ENCODE peak calls at places on chromosomes 5 and 9, in eight cellular contexts. T, I, X, U, L, C, Y and H are unnamed samples.

GRCh38 chr5:153584561-153585359 is 94.3 kb downstream of the GRIA1 start:
- DNase-seq in T (no peak), X (no peak), L (no peak), U (no peak), C (no peak), Y (peak; percentile 33), I (peak; percentile 62), H (no peak)

GRCh38 chr5:159581502-159582249 is 251.4 kb upstream of the IL12B start:
- DNase-seq in X (peak; percentile 91), C (no peak), Y (peak; percentile 71), L (peak; percentile 8), T (no peak), U (no peak), I (no peak), H (no peak)

GRCh38 chr5:37184748-37185364 is 64.3 kb downstream of the CPLANE1 start:
- DNase-seq in Y (no peak), C (no peak), X (no peak), U (no peak), L (no peak), I (no peak), T (no peak), H (no peak)

GRCh38 chr9:136630662-136630992 is 32.1 kb upstream of the EGFL7 start:
- DNase-seq in I (no peak), L (no peak), Y (no peak), C (no peak), U (no peak), T (no peak), X (no peak), H (no peak)

GRCh38 chr5:13244151-13244550 is 700.3 kb downstream of the DNAH5 start:
- DNase-seq in I (no peak), Y (no peak), U (no peak), L (no peak), C (no peak), X (no peak), T (no peak), H (no peak)

GRCh38 chr5:132300572-132301340 is 6.6 kb downstream of the SLC22A4 start:
- DNase-seq in C (no peak), I (no peak), X (no peak), L (no peak), Y (no peak), T (no peak), U (no peak), H (no peak)

GRCh38 chr5:66558562-66558961 is 37.6 kb upstream of the MAST4 start:
- DNase-seq in T (no peak), L (peak; percentile 1), Y (no peak), C (no peak), I (no peak), X (no peak), U (no peak), H (no peak)

GRCh38 chr9:71980266-71981018 is 69.0 kb downstream of the C9orf85 start:
- DNase-seq in X (no peak), C (no peak), L (no peak), Y (no peak), T (no peak), U (no peak), I (no peak), H (no peak)

GRCh38 chr9:98401140-98402025 is 145.9 kb upstream of the TBC1D2 start:
- DNase-seq in L (no peak), U (no peak), Y (peak; percentile 27), X (no peak), C (no peak), T (no peak), I (no peak), H (no peak)

GRCh38 chr5:74608754-74609576 is 31.6 kb downstream of the ENC1 start:
- DNase-seq in Y (no peak), T (no peak), C (no peak), L (no peak), X (no peak), U (no peak), I (no peak), H (no peak)

GRCh38 chr5:140142246-140142645 is 16.5 kb downstream of the IGIP start:
- DNase-seq in T (no peak), I (no peak), U (no peak), Y (no peak), C (no peak), L (no peak), X (no peak), H (no peak)

GRCh38 chr5:84825616-84826015 is 440.9 kb upstream of the EDIL3 start:
- DNase-seq in C (no peak), U (no peak), T (no peak), X (peak; percentile 19), I (no peak), L (no peak), Y (peak; percentile 7), H (no peak)

GRCh38 chr5:82295144-82295543 is 17.0 kb upstream of the RPS23 start:
- DNase-seq in I (no peak), T (no peak), U (no peak), Y (peak; percentile 25), X (peak; percentile 30), C (no peak), L (no peak), H (no peak)

GRCh38 chr5:2711446-2712425 is 39.7 kb downstream of the IRX2 start:
- DNase-seq in Y (no peak), C (no peak), I (no peak), X (no peak), T (no peak), L (no peak), U (no peak), H (no peak)

GRCh38 chr5:105283134-105283533 is 1720.5 kb upstream of the NUDT12 start:
- DNase-seq in U (no peak), C (no peak), L (no peak), I (no peak), Y (no peak), T (no peak), X (no peak), H (no peak)

GRCh38 chr5:65027149-65027548 is 258.4 kb downstream of the CWC27 start:
- DNase-seq in X (no peak), T (no peak), Y (no peak), L (no peak), U (no peak), C (no peak), I (no peak), H (no peak)

GRCh38 chr5:165209101-165209727 is 1703.8 kb downstream of the MAT2B start:
- DNase-seq in C (no peak), L (no peak), X (peak; percentile 30), T (no peak), I (no peak), Y (peak; percentile 71), U (no peak), H (no peak)

GRCh38 chr5:81749562-81750307 is 1.2 kb downstream of the SSBP2 start:
- DNase-seq in I (peak; percentile 61), L (no peak), T (peak; percentile 43), U (peak; percentile 60), Y (no peak), X (no peak), C (peak; percentile 35), H (peak; percentile 61)